ENCODE peak calls at places on chromosomes 13 and 19, in five cellular contexts. E, K, M, G and W are unnamed samples.

GRCh38 chr19:36225219-36225892 is 10.4 kb downstream of the ZNF146 start:
- DNase-seq in G (no peak), E (peak), M (peak), K (no peak), W (no peak)

GRCh38 chr19:33794578-33795369 is 1.9 kb upstream of the KCTD15 start:
- DNase-seq in K (no peak), G (no peak), E (peak), M (no peak), W (no peak)

GRCh38 chr19:39679791-39680168 is 24.1 kb downstream of the LGALS16 start:
- DNase-seq in E (no peak), K (no peak), M (no peak), G (no peak), W (no peak)

GRCh38 chr19:8477889-8478288 is 24.6 kb downstream of the PRAM1 start:
- DNase-seq in E (no peak), M (no peak), G (no peak), K (no peak), W (no peak)

GRCh38 chr13:20489185-20489820 is 36.4 kb downstream of the CRYL1 start:
- DNase-seq in K (no peak), G (no peak), M (no peak), E (no peak), W (no peak)

GRCh38 chr19:18269336-18269735 is 4.9 kb downstream of the IQCN start:
- DNase-seq in E (no peak), K (no peak), G (no peak), M (no peak), W (no peak)

GRCh38 chr13:112756967-112757758 is 67.3 kb downstream of the ATP11A start:
- DNase-seq in M (no peak), K (no peak), E (no peak), G (no peak), W (no peak)

GRCh38 chr19:4051175-4052101 is 15.3 kb downstream of the ZBTB7A start:
- DNase-seq in M (no peak), E (peak), G (no peak), K (no peak), W (peak)

GRCh38 chr13:99174533-99175100 is 26.0 kb upstream of the UBAC2 start:
- DNase-seq in G (no peak), M (no peak), E (peak), K (no peak), W (no peak)

GRCh38 chr13:28313579-28313978 is 175.2 kb downstream of the PAN3 start:
- DNase-seq in M (no peak), G (no peak), K (no peak), E (peak), W (no peak)

GRCh38 chr13:32733685-32734084 is 147.4 kb downstream of the PDS5B start:
- DNase-seq in M (no peak), G (no peak), E (no peak), K (no peak), W (no peak)

GRCh38 chr19:49447485-49448431 is 3.9 kb downstream of the PIH1D1 start:
- DNase-seq in K (no peak), E (peak), M (no peak), G (no peak), W (no peak)

GRCh38 chr19:21087871-21088270 is 5.9 kb downstream of the ZNF714 start:
- DNase-seq in K (no peak), M (no peak), E (no peak), G (no peak), W (no peak)

GRCh38 chr13:26551255-26551654 is 6.2 kb upstream of the WASF3 start:
- DNase-seq in M (no peak), G (no peak), E (no peak), K (no peak), W (no peak)

GRCh38 chr19:12365094-12365371 is 450 bp downstream of the ZNF442 start:
- DNase-seq in E (peak), G (no peak), K (peak), M (no peak), W (no peak)

GRCh38 chr13:99911069-99911964 is 60.2 kb downstream of the ZIC5 start:
- DNase-seq in E (no peak), M (no peak), G (no peak), K (no peak), W (no peak)

GRCh38 chr13:74554581-74555290 is 420.5 kb upstream of the KLF12 start:
- DNase-seq in G (no peak), K (no peak), M (no peak), E (no peak), W (no peak)

GRCh38 chr13:89750371-89750770 is 1597.1 kb upstream of the MIR17HG start:
- DNase-seq in G (no peak), E (no peak), M (no peak), K (no peak), W (no peak)

GRCh38 chr13:113836917-113837553 is 26.8 kb downstream of the GAS6 start:
- DNase-seq in K (peak), E (peak), M (peak), G (no peak), W (no peak)

GRCh38 chr13:50276550-50276949 is 261.3 kb downstream of the KCNRG start:
- DNase-seq in G (no peak), M (no peak), E (no peak), K (no peak), W (no peak)

GRCh38 chr19:9295411-9295849 is 14.2 kb downstream of the ZNF699 start:
- DNase-seq in E (no peak), K (no peak), G (no peak), M (no peak), W (no peak)

GRCh38 chr13:100954430-100955361 is 280.1 kb upstream of the TMTC4 start:
- DNase-seq in K (no peak), G (no peak), M (no peak), E (peak), W (no peak)

GRCh38 chr13:46893221-46893620 is 3.6 kb downstream of the HTR2A start:
- DNase-seq in M (no peak), K (no peak), E (no peak), G (no peak), W (no peak)

GRCh38 chr13:75050419-75051066 is 431.4 kb downstream of the TBC1D4 start:
- DNase-seq in E (peak), M (peak), K (no peak), G (no peak), W (no peak)

GRCh38 chr19:29084266-29084665 is 128.7 kb downstream of the UQCRFS1 start:
- DNase-seq in M (peak), E (peak), K (no peak), G (no peak), W (no peak)

GRCh38 chr19:3210347-3211017 is 14.0 kb upstream of the CELF5 start:
- DNase-seq in E (peak), G (peak), K (no peak), M (no peak), W (peak)

GRCh38 chr19:28028881-28029280 is 1184.1 kb downstream of the UQCRFS1 start:
- DNase-seq in G (no peak), E (no peak), M (no peak), K (no peak), W (no peak)

GRCh38 chr19:54803410-54803809 is at the start of gene KIR2DL4:
- DNase-seq in E (no peak), M (no peak), K (no peak), G (peak), W (no peak)

GRCh38 chr13:54162069-54162468 is 1133.5 kb downstream of the OLFM4 start:
- DNase-seq in G (no peak), M (no peak), E (no peak), K (no peak), W (no peak)

GRCh38 chr13:48000559-48001126 is 430 bp downstream of the SUCLA2 start:
- DNase-seq in M (no peak), K (no peak), G (no peak), E (peak), W (peak)

GRCh38 chr19:55633866-55634265 is 6.9 kb upstream of the ZNF580 start:
- DNase-seq in K (no peak), M (no peak), G (no peak), E (peak), W (no peak)

GRCh38 chr19:15441317-15441716 is 8.4 kb downstream of the WIZ start:
- DNase-seq in E (no peak), G (no peak), K (no peak), M (no peak), W (no peak)

GRCh38 chr13:101691326-101691725 is 238.9 kb downstream of the ITGBL1 start:
- DNase-seq in M (no peak), K (no peak), E (no peak), G (no peak), W (no peak)

GRCh38 chr19:34963531-34964406 is at the start of gene ZNF792:
- DNase-seq in G (peak), M (no peak), K (peak), E (peak), W (no peak)

GRCh38 chr19:2983351-2984195 is 6.2 kb downstream of the TLE6 start:
- DNase-seq in K (peak), G (no peak), E (peak), M (no peak), W (no peak)

GRCh38 chr19:49106648-49107135 is 7.5 kb upstream of the LIN7B start:
- DNase-seq in G (peak), E (peak), M (no peak), K (no peak), W (no peak)

GRCh38 chr13:109400625-109401257 is 385.6 kb downstream of the IRS2 start:
- DNase-seq in G (no peak), E (no peak), M (no peak), K (no peak), W (no peak)

GRCh38 chr19:30799854-30800755 is 427.9 kb downstream of the ZNF536 start:
- DNase-seq in E (peak), K (peak), M (no peak), G (no peak), W (no peak)

GRCh38 chr13:61685683-61686013 is 270.0 kb upstream of the PCDH20 start:
- DNase-seq in M (no peak), E (no peak), G (no peak), K (no peak), W (no peak)

DNA sequence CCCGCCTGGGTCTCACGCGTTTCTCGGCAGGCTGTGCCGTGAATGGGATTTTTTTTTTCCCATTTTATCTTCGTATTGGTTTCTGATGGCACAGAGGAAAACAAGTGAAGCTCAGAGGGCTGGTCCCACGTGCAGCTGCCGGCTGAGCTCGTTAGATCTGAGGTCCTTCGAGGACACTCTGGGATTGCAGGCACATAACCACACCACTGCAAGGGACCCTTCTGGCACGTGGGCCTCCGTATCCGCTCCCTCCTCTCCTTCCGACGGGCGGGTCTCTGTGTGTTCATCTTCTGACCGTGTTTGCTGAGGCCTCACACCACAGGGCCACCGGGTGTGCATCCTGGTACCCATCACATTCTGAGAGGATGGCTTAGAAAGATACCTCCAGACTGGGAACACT is 16.6 kb downstream of the CFD start:
- DNase-seq in G (no peak), M (no peak), E (no peak), K (no peak), W (no peak)
- TF ChIP-seq CTCF in G (no peak), M (no peak), E (no peak), K (no peak), W (no peak)

DNA sequence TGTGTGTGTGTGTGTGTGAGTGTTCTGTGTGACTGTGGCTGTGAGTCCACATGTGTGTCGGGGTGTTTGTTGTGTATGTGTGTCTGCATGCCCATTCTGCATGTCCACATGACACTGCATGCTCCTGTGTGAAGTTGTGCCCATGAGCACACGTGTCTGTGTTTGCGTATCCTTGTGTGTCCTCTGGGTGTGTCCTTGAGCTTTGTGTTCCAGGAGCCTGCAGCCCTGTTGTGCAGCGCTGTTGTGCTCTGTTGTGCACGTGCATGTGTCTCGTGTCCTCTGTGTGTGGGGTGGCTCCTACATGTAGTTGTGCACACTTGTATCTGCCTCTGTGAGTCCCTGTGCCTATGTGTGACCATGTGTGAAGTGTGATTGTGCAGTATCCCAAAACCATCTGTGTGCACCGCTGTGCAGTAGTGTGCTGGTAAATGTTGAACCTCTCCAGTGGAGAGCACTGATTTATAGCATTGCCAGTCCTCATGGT is 2.2 kb upstream of the ARHGEF18 start:
- DNase-seq in K (no peak), M (no peak), G (no peak), E (no peak), W (no peak)
- TF ChIP-seq CTCF in K (no peak), M (no peak), G (no peak), E (no peak), W (no peak)

DNA sequence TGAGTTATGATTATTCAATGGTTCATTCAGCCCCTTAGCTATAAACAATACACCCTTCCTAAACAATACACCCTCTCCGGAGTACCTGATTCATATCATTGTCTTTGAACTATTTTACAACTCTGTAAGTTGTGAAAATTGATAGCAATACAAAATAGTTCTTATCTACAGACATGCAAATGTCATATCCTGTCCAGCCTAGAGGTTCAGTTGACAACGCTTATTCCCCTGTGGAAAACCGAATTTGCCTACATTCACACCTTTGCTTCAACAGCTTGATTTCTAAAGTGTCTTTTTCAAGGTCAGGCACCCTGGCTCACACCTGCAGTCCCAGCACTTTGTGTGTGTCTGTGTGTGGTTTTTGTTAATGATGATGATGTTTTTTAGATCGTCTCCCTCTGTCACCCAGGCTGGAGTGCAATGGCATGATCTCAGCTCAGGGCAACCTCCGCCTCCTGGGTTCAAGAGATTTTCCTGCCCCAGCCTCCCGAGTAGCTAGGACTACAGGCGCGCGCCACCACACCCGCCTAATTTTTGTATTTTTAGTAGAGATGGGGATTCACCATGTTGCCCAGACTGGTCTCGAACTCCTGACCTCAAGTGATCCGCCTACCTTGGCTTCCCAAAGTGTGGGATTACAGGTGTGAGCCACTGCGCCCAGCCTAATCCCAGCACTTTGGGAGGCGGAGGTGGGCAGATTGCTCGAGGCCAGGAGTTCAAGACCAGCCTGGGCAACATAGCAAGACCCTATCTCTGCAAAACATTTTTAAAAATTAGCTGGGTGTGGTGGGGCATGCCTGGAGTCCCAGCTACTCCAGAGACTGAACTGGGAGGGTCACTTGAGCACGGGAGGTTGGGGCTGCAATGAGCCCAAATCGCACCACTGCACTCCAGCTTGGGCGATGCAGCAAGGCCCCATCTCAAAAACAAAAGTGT is 9.6 kb downstream of the C19orf53 start:
- DNase-seq in G (no peak), E (no peak), M (no peak), K (no peak), W (no peak)
- TF ChIP-seq CTCF in G (no peak), E (no peak), M (no peak), K (no peak), W (no peak)

DNA sequence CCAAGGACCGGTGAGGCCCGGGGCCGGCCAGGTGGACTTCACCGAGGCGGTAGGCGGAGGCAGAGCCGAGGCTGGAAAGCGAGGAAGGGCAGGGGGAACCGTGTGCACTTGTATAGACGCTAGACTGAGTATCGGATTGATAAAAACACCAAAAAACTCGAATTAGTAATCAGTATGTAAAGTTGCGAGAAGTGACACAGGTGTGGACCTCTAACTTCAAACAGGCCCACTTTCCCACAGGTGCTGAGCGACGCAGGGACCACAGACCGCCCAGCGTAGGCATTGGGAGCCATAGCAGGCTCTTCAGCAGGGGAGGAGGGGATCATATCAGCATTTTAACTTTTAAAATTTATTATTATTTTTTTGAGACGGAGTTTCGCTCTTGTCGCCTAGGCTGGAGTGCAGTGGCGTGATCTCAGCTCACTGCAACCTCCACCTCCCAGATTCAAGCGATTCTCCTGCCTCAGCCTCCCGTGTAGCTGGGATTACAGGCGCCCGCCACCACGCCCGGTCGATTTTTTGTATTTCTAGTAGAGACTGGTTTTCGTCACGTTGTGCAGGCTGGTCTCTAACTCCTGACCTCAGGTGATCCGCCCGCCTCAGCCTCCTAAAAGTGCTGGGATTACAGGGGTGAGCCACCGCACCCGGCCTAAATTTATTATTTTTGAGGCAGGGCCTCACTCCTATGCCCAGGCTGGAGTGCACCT is 553 bp downstream of the VMAC start:
- DNase-seq in G (no peak), M (no peak), E (no peak), K (no peak), W (no peak)
- TF ChIP-seq CTCF in G (no peak), M (no peak), E (no peak), K (no peak), W (no peak)

GRCh38 chr19:40807147-40808020 is 8.4 kb downstream of the EGLN2 start:
- DNase-seq in G (no peak), K (no peak), M (no peak), E (no peak), W (no peak)

GRCh38 chr19:40808021-40808325 is 9.0 kb downstream of the EGLN2 start:
- DNase-seq in M (no peak), E (no peak), G (no peak), K (no peak), W (peak)

GRCh38 chr19:40805258-40805868 is 6.4 kb downstream of the EGLN2 start:
- DNase-seq in M (no peak), E (no peak), G (no peak), K (peak), W (no peak)

GRCh38 chr19:40804783-40805242 is 5.8 kb downstream of the EGLN2 start:
- DNase-seq in K (no peak), E (no peak), M (no peak), G (no peak), W (no peak)

GRCh38 chr19:40806385-40807146 is 7.6 kb downstream of the EGLN2 start:
- DNase-seq in K (peak), E (peak), G (peak), M (peak), W (peak)
- TF ChIP-seq CTCF in K (peak), E (peak), G (peak), M (peak), W (peak)

GRCh38 chr19:989381-990081 is 5.4 kb downstream of the WDR18 start:
- DNase-seq in E (no peak), K (no peak), M (no peak), G (no peak), W (no peak)
- TF ChIP-seq CTCF in E (peak), K (no peak), M (peak), G (no peak), W (peak)